ENCODE peak calls at places on chromosomes 4 and X, in four cellular contexts. B is GM13977, W is IMR-90, C is adrenal gland. E is an unnamed sample.

GRCh38 chr4:148445071-148445902 is 3.1 kb upstream of the NR3C2 start:
- DNase-seq in B (peak; percentile 52), W (no peak), C (peak; percentile 45), E (peak; percentile 53)

GRCh38 chrX:38311743-38312142 is 15.6 kb downstream of the RPGR start:
- DNase-seq in B (no peak), W (no peak), C (no peak), E (no peak)

GRCh38 chrX:155612312-155613224 is at the start of gene TMLHE:
- DNase-seq in B (peak; percentile 37), W (peak; percentile 47), C (peak; percentile 66), E (peak; percentile 71)

GRCh38 chr4:77821775-77822174 is 2.6 kb upstream of the CNOT6L start:
- DNase-seq in B (no peak), W (no peak), C (no peak), E (no peak)

GRCh38 chr4:163663454-163664225 is 169.2 kb downstream of the TMA16 start:
- DNase-seq in B (no peak), W (no peak), C (no peak), E (no peak)

GRCh38 chrX:15973299-15973698 is 118.7 kb upstream of the AP1S2 start:
- DNase-seq in B (peak; percentile 28), W (peak; percentile 19), C (peak; percentile 32), E (peak; percentile 26)

GRCh38 chrX:46737041-46737440 is 21.9 kb downstream of the SLC9A7 start:
- DNase-seq in B (no peak), W (no peak), C (no peak), E (no peak)

GRCh38 chrX:121579016-121579760 is 531.8 kb downstream of the GLUD2 start:
- DNase-seq in B (peak; percentile 3), W (no peak), C (peak; percentile 35), E (no peak)

GRCh38 chr4:8336412-8337075 is 67.0 kb downstream of the HTRA3 start:
- DNase-seq in B (no peak), W (peak; percentile 55), C (no peak), E (no peak)

GRCh38 chr4:140740422-140740821 is 15.8 kb downstream of the TBC1D9 start:
- DNase-seq in B (no peak), W (no peak), C (no peak), E (no peak)

GRCh38 chr4:17667653-17668201 is 53.3 kb downstream of the MED28 start:
- DNase-seq in B (no peak), W (no peak), C (no peak), E (no peak)

GRCh38 chr4:128825226-128825625 is 15.7 kb downstream of the JADE1 start:
- DNase-seq in B (no peak), W (no peak), C (no peak), E (no peak)

GRCh38 chr4:25863347-25863784 is 578 bp upstream of the SEL1L3 start:
- DNase-seq in B (peak; percentile 49), W (no peak), C (no peak), E (peak; percentile 49)

GRCh38 chrX:148914783-148915182 is 414.4 kb downstream of the AFF2 start:
- DNase-seq in B (peak; percentile 41), W (no peak), C (no peak), E (peak; percentile 55)

GRCh38 chrX:153647461-153648357 is 706 bp downstream of the DUSP9 start:
- DNase-seq in B (no peak), W (no peak), C (no peak), E (no peak)

GRCh38 chr4:47804598-47804997 is 33.3 kb downstream of the CORIN start:
- DNase-seq in B (no peak), W (no peak), C (no peak), E (no peak)

GRCh38 chr4:184746532-184746870 is 12.6 kb upstream of the CENPU start:
- DNase-seq in B (no peak), W (peak; percentile 82), C (peak; percentile 44), E (no peak)

GRCh38 chr4:53098681-53099121 is 236.6 kb downstream of the RASL11B start:
- DNase-seq in B (no peak), W (peak; percentile 92), C (no peak), E (no peak)

GRCh38 chrX:154531626-154532025 is 15.0 kb downstream of the G6PD start:
- DNase-seq in B (no peak), W (peak; percentile 56), C (no peak), E (no peak)

GRCh38 chrX:119622356-119623232 is 16.4 kb upstream of the NKRF start:
- DNase-seq in B (no peak), W (peak; percentile 79), C (peak; percentile 44), E (no peak)

GRCh38 chr4:149371021-149371420 is 444.6 kb downstream of the IQCM start:
- DNase-seq in B (peak; percentile 25), W (peak; percentile 63), C (peak; percentile 52), E (peak; percentile 17)

GRCh38 chrX:17613979-17614572 is 123.2 kb upstream of the SCML1 start:
- DNase-seq in B (no peak), W (peak; percentile 51), C (peak; percentile 69), E (no peak)

GRCh38 chr4:169243808-169244207 is 26.9 kb downstream of the SH3RF1 start:
- DNase-seq in B (no peak), W (peak; percentile 61), C (no peak), E (no peak)

GRCh38 chr4:183395395-183395794 is 49.0 kb upstream of the CDKN2AIP start:
- DNase-seq in B (no peak), W (no peak), C (no peak), E (no peak)

GRCh38 chrX:19593684-19594083 is 78.4 kb upstream of the MAP3K15 start:
- DNase-seq in B (no peak), W (peak; percentile 48), C (peak; percentile 15), E (no peak)
- TF ChIP-seq CTCF in B (peak; percentile 27), W (peak; percentile 63), C (peak; percentile 50), E (no peak)

DNA sequence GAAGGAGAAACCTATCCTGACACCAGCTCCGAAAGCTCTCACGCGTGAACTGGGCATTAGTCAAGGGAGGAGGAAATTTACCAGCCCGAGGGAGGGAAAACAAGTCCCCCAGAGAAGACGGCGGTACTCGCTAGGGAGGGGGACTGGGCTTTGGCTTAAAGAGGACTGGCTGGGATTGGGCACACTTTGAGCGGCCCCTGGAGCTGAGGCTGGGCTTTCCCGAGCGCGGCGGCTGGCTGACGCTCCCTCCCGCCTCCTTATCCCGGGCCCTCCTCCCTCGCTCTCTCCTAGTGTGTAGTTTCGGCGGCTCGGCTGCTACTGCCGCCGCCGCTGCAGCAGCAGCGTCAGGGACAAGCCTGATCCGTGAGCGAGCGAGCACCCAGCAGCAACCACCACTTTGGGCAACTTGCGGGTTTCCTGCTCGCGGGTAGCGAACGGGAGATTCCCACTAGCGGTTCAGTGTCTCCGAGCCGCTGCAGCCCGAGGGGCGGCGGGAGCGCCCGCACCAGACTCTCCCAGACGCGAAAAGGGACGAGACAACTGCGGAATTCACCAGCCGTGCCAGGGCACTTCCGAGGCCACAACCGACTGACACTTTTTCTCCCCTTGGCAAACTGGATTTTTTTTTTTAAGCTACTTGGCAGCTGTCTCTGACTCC is 677 bp upstream of the PCDH7 start:
- DNase-seq in B (peak; percentile 46), W (peak; percentile 68), C (no peak), E (peak; percentile 39)
- TF ChIP-seq CTCF in B (no peak), W (no peak), C (no peak), E (no peak)

DNA sequence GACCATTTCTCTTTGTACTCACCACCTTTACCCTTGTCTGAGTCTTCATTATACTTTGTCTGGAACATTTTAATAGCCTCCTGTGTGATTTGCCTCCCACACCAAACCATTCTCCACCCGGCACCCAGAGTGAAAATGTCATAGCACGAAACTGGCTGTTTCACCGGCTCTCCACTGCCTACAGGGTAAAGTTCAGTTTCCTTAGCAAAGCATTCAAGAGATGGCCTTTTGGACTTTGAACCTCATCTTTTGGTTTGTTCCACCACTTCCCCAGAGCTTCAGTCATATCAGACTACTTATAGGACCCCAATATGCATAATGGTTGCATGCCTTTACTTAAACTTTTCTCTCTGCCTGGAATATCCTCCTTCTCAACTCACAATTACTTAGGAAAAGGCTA is 38.3 kb downstream of the RAP2C start:
- DNase-seq in B (no peak), W (no peak), C (no peak), E (no peak)
- TF ChIP-seq CTCF in B (no peak), W (no peak), C (no peak), E (no peak)

GRCh38 chrX:127037179-127037578 is 217.7 kb downstream of the PRR32 start:
- DNase-seq in B (no peak), W (no peak), C (peak; percentile 25), E (no peak)

GRCh38 chrX:127038065-127038464 is 218.5 kb downstream of the PRR32 start:
- DNase-seq in B (peak; percentile 7), W (no peak), C (no peak), E (no peak)
- TF ChIP-seq CTCF in B (peak; percentile 41), W (no peak), C (peak; percentile 57), E (no peak)

GRCh38 chrX:40076750-40077149 is 21.0 kb downstream of the BCOR start:
- DNase-seq in B (no peak), W (no peak), C (no peak), E (no peak)
- TF ChIP-seq CTCF in B (no peak), W (no peak), C (no peak), E (no peak)

DNA sequence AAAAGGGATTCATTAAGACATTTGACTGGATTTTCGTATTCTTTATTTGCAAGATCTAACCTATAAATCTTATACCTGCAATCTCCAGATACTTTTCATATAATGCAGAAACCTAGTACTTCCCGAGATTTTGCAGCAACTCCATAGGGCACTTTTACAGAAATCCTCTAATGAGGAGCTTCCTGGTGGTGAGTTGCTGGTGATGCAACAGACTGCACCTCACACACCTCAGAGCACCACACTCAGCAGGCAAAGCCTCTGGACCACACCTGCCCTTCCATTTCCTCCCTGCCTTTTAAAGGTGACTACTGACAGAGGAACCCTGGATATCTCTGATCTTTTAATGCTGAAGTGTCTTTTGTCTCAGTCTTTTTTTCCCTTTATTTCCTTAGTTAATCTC is 289.4 kb downstream of the TRAM1L1 start:
- DNase-seq in B (no peak), W (no peak), C (no peak), E (no peak)
- TF ChIP-seq CTCF in B (no peak), W (no peak), C (no peak), E (no peak)

GRCh38 chr4:4899202-4899925 is 39.9 kb downstream of the MSX1 start:
- DNase-seq in B (no peak), W (no peak), C (no peak), E (no peak)

DNA sequence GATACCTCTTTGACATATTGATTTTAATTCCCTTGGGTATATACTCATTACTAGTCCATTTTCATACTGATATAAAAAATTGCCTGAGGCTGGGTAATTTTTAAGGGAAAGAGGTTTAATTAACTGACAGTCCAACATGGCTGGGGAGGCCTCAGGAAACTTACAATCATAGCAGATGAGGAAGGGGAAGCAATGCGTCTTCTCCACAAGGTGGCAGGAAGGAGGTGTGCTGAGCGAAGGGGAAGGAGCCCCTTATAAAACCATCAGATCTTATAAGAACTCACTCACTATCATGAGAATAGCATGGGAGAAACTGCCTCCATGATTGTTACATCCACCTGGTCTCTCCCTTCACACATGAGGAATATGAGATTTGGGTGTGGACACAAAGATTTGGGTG is 42.4 kb downstream of the MSX1 start:
- DNase-seq in B (no peak), W (no peak), C (no peak), E (no peak)
- TF ChIP-seq CTCF in B (no peak), W (no peak), C (no peak), E (no peak)

DNA sequence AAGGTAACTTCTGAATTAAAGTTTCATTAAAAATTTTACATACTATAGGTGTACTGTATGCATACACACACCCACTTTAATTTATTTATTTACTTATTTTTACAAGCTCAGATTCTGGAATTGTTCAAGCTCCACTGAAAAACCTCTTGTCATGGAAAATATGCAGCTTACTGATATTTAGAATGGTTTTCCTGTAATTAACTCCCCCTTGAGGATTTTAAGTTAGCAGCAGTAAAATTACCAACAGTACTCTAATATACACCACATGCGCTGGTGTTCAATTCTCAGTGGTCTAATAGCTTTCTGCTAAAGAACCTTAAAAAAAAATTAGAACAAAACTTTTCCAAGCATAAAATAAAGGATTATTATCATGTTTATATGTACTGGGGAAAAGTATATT is 12.0 kb downstream of the MAB21L2 start:
- DNase-seq in B (no peak), W (peak; percentile 36), C (no peak), E (no peak)
- TF ChIP-seq CTCF in B (no peak), W (peak; percentile 31), C (peak; percentile 24), E (no peak)

E was measured in GM13976.